ENCODE peak calls at places on chromosomes 11 and 22, in nine cellular contexts. P is ovary, X is A549, C is stomach, B is prostate gland, W is gastrocnemius medialis, Y is testis, F is H1, K is IMR-90. R is an unnamed sample. For H3K4me1, the result is how much of the 10 kb centered on the place peaks cover.

GRCh38 chr11:57458060-57458409 is 2.3 kb upstream of the RTN4RL2 start:
- DNase-seq in Y (no peak), K (no peak), F (peak), X (peak), B (no peak), C (no peak), W (no peak), P (no peak), R (no peak)

GRCh38 chr11:12769834-12770345 is 95.7 kb downstream of the TEAD1 start:
- DNase-seq in Y (no peak), X (peak), K (peak), P (no peak), F (no peak), W (no peak), B (no peak), C (no peak), R (no peak)

GRCh38 chr22:25111579-25112517 is 87.8 kb upstream of the CRYBB3 start:
- DNase-seq in W (peak), B (peak), P (peak), X (no peak), Y (peak), C (peak), K (no peak), F (no peak), R (peak)

GRCh38 chr22:23127788-23128187 is 14.0 kb downstream of the RSPH14 start:
- DNase-seq in W (no peak), F (no peak), Y (no peak), X (no peak), B (no peak), P (no peak), C (no peak), K (no peak), R (no peak)

GRCh38 chr11:15605094-15605493 is 490.4 kb downstream of the INSC start:
- DNase-seq in C (peak), P (no peak), K (no peak), Y (no peak), F (no peak), X (no peak), W (no peak), B (no peak), R (no peak)

GRCh38 chr22:35413624-35414023 is 13.7 kb downstream of the MCM5 start:
- DNase-seq in X (no peak), P (no peak), W (no peak), Y (no peak), F (no peak), B (no peak), C (no peak), K (no peak), R (no peak)

GRCh38 chr11:12680246-12680939 is 6.2 kb downstream of the TEAD1 start:
- DNase-seq in X (peak), F (peak), K (peak), W (peak), B (peak), Y (peak), C (peak), P (peak), R (peak)

GRCh38 chr22:30887861-30888260 is 80.7 kb downstream of the MORC2 start:
- DNase-seq in K (no peak), Y (no peak), B (no peak), C (no peak), F (peak), X (no peak), P (no peak), W (no peak), R (no peak)

GRCh38 chr22:31945971-31946680 is 1.8 kb downstream of the YWHAH start:
- DNase-seq in X (no peak), W (no peak), B (no peak), K (peak), C (no peak), P (no peak), F (no peak), Y (no peak), R (no peak)

GRCh38 chr11:1934326-1935155 is 12.6 kb upstream of the MRPL23 start:
- DNase-seq in W (no peak), B (no peak), Y (no peak), X (no peak), K (no peak), F (no peak), P (no peak), C (no peak), R (no peak)

GRCh38 chr11:46826310-46827044 is 19.6 kb downstream of the CKAP5 start:
- DNase-seq in X (peak), Y (peak), B (peak), P (peak), F (peak), C (peak), W (peak), K (peak), R (peak)

GRCh38 chr22:27452916-27453315 is 348.6 kb downstream of the MN1 start:
- DNase-seq in X (no peak), B (no peak), W (no peak), K (no peak), P (no peak), C (no peak), F (no peak), Y (no peak), R (no peak)

GRCh38 chr11:117828641-117829368 is 4.3 kb upstream of the FXYD2 start:
- DNase-seq in X (peak), B (no peak), C (peak), W (no peak), P (peak), Y (peak), K (peak), F (peak), R (peak)

GRCh38 chr11:46039990-46040389 is 81.3 kb downstream of the PHF21A start:
- DNase-seq in B (no peak), C (no peak), X (no peak), W (no peak), F (no peak), K (peak), Y (no peak), P (no peak), R (no peak)

GRCh38 chr11:91686700-91687099 is 537.9 kb upstream of the FAT3 start:
- DNase-seq in K (no peak), F (no peak), B (no peak), C (no peak), Y (no peak), X (no peak), P (no peak), W (no peak), R (no peak)

GRCh38 chr22:40951795-40952602 is 821 bp downstream of the RBX1 start:
- DNase-seq in Y (no peak), P (no peak), C (no peak), B (no peak), X (no peak), F (no peak), W (no peak), K (peak), R (no peak)

GRCh38 chr11:119065369-119065768 is 2.2 kb upstream of the VPS11 start:
- DNase-seq in P (no peak), K (peak), W (no peak), Y (peak), B (no peak), C (no peak), F (no peak), X (peak), R (no peak)

GRCh38 chr22:27370281-27370680 is 431.3 kb downstream of the MN1 start:
- DNase-seq in K (no peak), C (no peak), W (no peak), B (no peak), Y (no peak), X (no peak), P (no peak), F (no peak), R (no peak)

GRCh38 chr11:69319255-69320106 is 25.5 kb downstream of the MYEOV start:
- DNase-seq in C (no peak), X (no peak), Y (no peak), W (no peak), B (no peak), P (no peak), F (no peak), K (no peak), R (no peak)

GRCh38 chr22:50526849-50527801 is 1.7 kb upstream of the SCO2 start:
- DNase-seq in F (peak), K (no peak), B (no peak), Y (no peak), W (peak), C (peak), X (peak), P (no peak), R (no peak)

GRCh38 chr11:109864834-109865557 is 228.2 kb upstream of the ZC3H12C start:
- DNase-seq in C (no peak), Y (no peak), K (peak), F (no peak), X (no peak), P (no peak), B (no peak), W (no peak), R (no peak)

GRCh38 chr11:1116666-1117390 is 40.9 kb upstream of the MUC5AC start:
- DNase-seq in B (no peak), P (peak), Y (no peak), F (no peak), K (no peak), W (no peak), X (no peak), C (no peak), R (no peak)

GRCh38 chr22:45777046-45777851 is 105.6 kb downstream of the ATXN10 start:
- DNase-seq in C (no peak), W (no peak), K (peak), P (no peak), X (peak), Y (no peak), F (no peak), B (no peak), R (no peak)

GRCh38 chr11:108870373-108871020 is 205.6 kb downstream of the DDX10 start:
- DNase-seq in F (no peak), C (no peak), P (no peak), X (peak), B (no peak), K (peak), W (no peak), Y (no peak), R (no peak)

GRCh38 chr11:120115272-120116000 is 22.5 kb downstream of the TRIM29 start:
- DNase-seq in Y (no peak), B (no peak), F (peak), X (no peak), P (no peak), K (no peak), C (no peak), W (no peak), R (no peak)

GRCh38 chr11:65429724-65430405 is 7.3 kb downstream of the NEAT1 start:
- DNase-seq in Y (peak), P (peak), B (peak), F (no peak), X (peak), C (peak), W (peak), K (peak), R (peak)

GRCh38 chr11:60363542-60364525 is 14.5 kb upstream of the MS4A7 start:
- DNase-seq in P (no peak), Y (peak), C (peak), K (peak), F (peak), B (peak), X (peak), W (peak), R (peak)

GRCh38 chr11:32792948-32793475 is 1.4 kb downstream of the CCDC73 start:
- DNase-seq in B (peak), F (peak), K (peak), P (peak), X (peak), C (peak), W (peak), Y (peak), R (peak)

GRCh38 chr22:39598017-39598965 is 27.7 kb downstream of the CACNA1I start:
- DNase-seq in K (no peak), P (peak), W (no peak), F (peak), C (peak), X (peak), B (peak), Y (peak), R (peak)

GRCh38 chr11:17790453-17790852 is 55.9 kb downstream of the KCNC1 start:
- DNase-seq in C (no peak), P (no peak), F (no peak), B (no peak), Y (no peak), X (no peak), K (peak), W (no peak), R (no peak)

GRCh38 chr11:8913961-8914660 is 3.1 kb downstream of the AKIP1 start:
- DNase-seq in W (no peak), K (peak), Y (peak), X (peak), F (peak), P (peak), C (no peak), B (no peak), R (peak)

GRCh38 chr11:13280323-13280722 is 2.7 kb downstream of the BMAL1 start:
- DNase-seq in C (no peak), W (no peak), P (no peak), X (no peak), F (no peak), K (no peak), B (no peak), Y (no peak), R (no peak)

GRCh38 chr22:49667236-49667635 is 160.4 kb downstream of the BRD1 start:
- DNase-seq in K (no peak), W (no peak), C (no peak), P (no peak), F (peak), B (no peak), X (no peak), Y (no peak), R (peak)

GRCh38 chr11:66126808-66127555 is 56.9 kb downstream of the PACS1 start:
- DNase-seq in Y (peak), W (peak), B (peak), P (peak), K (peak), X (no peak), F (no peak), C (peak), R (no peak)

GRCh38 chr11:119120639-119121007 is 757 bp upstream of the HINFP start:
- DNase-seq in Y (peak), X (no peak), K (peak), P (no peak), B (no peak), F (no peak), C (no peak), W (no peak), R (no peak)

GRCh38 chr22:44037519-44038370 is 13.6 kb downstream of the PARVB start:
- DNase-seq in F (no peak), C (no peak), K (peak), P (peak), Y (peak), X (peak), B (no peak), W (peak), R (peak)

GRCh38 chr22:46580940-46581579 is 39.1 kb upstream of the GRAMD4 start:
- DNase-seq in X (no peak), F (no peak), Y (no peak), K (no peak), P (no peak), B (no peak), W (no peak), C (no peak), R (no peak)

GRCh38 chr11:119905162-119905561 is 176.2 kb upstream of the NECTIN1 start:
- DNase-seq in Y (no peak), W (no peak), C (peak), F (no peak), B (no peak), K (no peak), P (no peak), X (no peak), R (no peak)

DNA sequence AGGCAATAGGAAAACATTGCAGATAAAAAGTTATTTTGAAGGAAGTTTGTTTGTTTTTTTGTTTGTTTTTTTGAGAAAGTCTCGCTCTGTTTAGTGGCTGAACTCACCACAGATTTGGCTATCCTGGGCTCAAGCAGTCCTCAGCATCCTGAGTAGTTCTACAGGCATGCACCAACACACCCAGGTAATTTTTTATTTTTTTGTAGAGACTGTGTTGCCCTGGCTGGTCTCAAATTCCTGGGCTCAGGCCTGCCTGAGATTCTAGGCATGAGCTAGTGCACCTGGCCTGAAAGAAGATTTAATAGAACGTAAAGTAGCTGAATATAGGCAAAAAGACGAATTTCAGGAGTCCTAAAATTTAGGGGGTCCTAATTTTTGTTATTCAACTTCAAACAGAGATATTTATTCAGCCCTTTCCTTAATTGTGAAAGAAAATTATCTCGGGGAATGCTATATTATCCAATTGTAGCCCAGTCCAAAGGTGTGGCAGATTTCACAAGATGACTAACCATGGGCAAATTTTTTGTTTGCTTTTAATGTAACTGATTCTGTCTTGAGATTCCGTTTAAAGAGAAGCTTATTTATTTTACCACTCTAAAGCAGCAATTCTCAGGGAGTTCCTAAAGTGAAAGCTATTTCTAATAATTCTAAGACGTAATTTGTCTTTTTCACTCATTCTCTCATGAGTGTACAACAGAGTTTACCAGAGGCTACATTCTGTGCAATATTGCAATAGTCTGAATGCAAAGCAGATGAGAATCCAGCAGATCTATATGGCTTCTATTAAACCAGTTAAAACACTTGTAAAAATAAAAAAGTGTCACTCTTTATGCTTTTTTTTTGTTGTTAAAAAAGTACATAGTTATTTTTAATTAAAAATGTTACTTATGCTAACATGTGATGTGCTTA is 879 bp downstream of the IL18 start:
- DNase-seq in Y (no peak), K (peak), P (no peak), B (no peak), W (no peak), F (no peak), X (peak), C (no peak), R (no peak)
- H3K4me1 ChIP-seq in Y (under half), K (under half), P (under half), B (under half), W (under half), F (under half), X (half or more), C (under half), R (under half)

GRCh38 chr22:29744902-29745301 is 21.9 kb downstream of the ZMAT5 start:
- DNase-seq in F (no peak), P (no peak), W (peak), Y (peak), X (no peak), B (peak), C (peak), K (peak), R (peak)
- TF ChIP-seq POLR2A in F (no peak), P (no peak), W (no peak), Y (no peak), X (no peak), B (no peak), C (no peak), K (no peak), R (no peak)

DNA sequence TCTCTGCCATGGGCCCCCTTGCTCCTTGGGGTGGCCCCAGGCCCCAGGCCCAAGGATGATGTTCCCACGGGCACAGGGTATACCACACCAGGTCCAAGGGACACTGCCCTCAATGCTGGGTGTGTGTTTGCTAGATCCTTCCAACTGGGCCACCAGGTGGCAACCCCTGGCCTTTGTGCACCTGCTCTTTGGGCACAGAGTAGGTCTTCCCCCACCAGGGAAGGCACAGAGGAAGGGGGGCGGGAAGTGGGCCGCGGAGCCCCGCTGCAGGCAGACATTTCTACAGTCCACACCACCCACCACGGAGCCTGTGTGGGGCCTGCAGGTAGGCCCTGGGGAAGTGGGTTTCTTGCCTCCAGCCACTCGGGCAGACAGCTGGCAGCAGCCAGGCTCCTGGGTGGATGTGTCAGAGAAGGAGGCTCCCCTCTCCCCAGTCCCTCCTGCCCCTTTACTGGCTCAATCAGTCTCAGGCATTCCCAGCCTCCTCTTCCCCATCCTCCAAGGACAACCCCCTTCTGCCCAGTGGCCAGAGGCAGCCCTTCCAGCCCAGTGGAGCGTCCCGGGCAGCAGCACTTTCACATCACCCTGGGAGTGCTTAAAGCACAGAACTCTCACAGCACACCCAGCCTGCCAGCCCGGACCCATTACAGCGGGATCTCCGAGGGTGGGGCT is 21.6 kb downstream of the MAFF start:
- DNase-seq in K (no peak), P (no peak), B (no peak), X (no peak), F (no peak), W (no peak), C (no peak), Y (no peak), R (no peak)
- H3K4me1 ChIP-seq in K (under half), P (under half), B (under half), X (half or more), F (under half), W (under half), C (half or more), Y (under half), R (under half)

DNA sequence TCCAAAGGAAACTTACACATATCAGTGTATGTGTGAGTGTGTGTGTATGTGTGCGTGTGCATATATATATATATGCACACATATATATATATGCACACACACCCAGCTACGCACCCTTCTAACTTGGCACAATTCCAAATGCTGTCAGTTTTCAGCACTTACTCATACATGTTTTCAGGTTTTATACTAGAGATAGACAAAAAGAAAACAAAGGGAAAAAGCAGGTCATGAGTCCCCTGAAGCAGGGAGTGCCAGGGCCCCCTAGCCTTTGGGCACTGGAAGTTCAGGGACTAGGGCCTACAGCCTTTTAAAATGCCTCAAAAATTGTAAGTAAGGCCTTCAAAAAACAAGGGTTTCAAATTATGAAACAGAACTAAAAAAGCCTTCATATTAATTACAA is 265.4 kb downstream of the CADM1 start:
- DNase-seq in C (no peak), X (no peak), F (no peak), W (no peak), P (no peak), B (no peak), Y (no peak), K (no peak), R (no peak)
- TF ChIP-seq POLR2A in C (no peak), X (no peak), F (no peak), W (no peak), P (no peak), B (no peak), Y (no peak), K (no peak), R (no peak)

GRCh38 chr11:111414936-111415335 is 35.9 kb upstream of the POU2AF1 start:
- DNase-seq in B (no peak), X (no peak), C (no peak), P (no peak), Y (no peak), F (no peak), W (no peak), K (no peak), R (no peak)
- H3K4me1 ChIP-seq in B (under half), X (under half), C (under half), P (under half), Y (under half), F (under half), W (under half), K (under half), R (under half)

GRCh38 chr11:67239795-67240574 is 26.3 kb upstream of the GRK2 start:
- DNase-seq in Y (peak), F (peak), W (peak), C (peak), X (peak), B (peak), P (peak), K (peak), R (peak)
- TF ChIP-seq POLR2A in Y (no peak), F (peak), W (peak), C (peak), X (peak), B (peak), P (peak), K (peak), R (peak)

R was measured in body of pancreas.